ENCODE peak calls at places on chromosomes 4 and X, in four cellular contexts. Y is HepG2, Z is GM12878, S is H1. I is an unnamed sample.

GRCh38 chr4:36374836-36375511 is 93.6 kb downstream of the DTHD1 start:
- DNase-seq in Y (no peak), Z (no peak), S (no peak), I (no peak)

GRCh38 chrX:9670136-9670905 is 95.3 kb downstream of the GPR143 start:
- DNase-seq in Y (no peak), Z (no peak), S (no peak), I (peak)

GRCh38 chr4:118034061-118034785 is at the start of gene NDST3:
- DNase-seq in Y (peak), Z (no peak), S (peak), I (no peak)

GRCh38 chrX:65643786-65644111 is 23.7 kb upstream of the MSN start:
- DNase-seq in Y (no peak), Z (no peak), S (no peak), I (no peak)

GRCh38 chrX:110569506-110569905 is 210.9 kb downstream of the RTL9 start:
- DNase-seq in Y (no peak), Z (no peak), S (no peak), I (no peak)

GRCh38 chr4:104493071-104493831 is 1.4 kb downstream of the CXXC4 start:
- DNase-seq in Y (no peak), Z (no peak), S (no peak), I (no peak)

GRCh38 chr4:110532901-110533589 is 57.1 kb downstream of the ENPEP start:
- DNase-seq in Y (no peak), Z (no peak), S (no peak), I (no peak)

GRCh38 chr4:6160536-6160935 is 39.8 kb downstream of the JAKMIP1 start:
- DNase-seq in Y (no peak), Z (no peak), S (no peak), I (no peak)

GRCh38 chr4:48290146-48290772 is 20.6 kb upstream of the TEC start:
- DNase-seq in Y (peak), Z (no peak), S (peak), I (peak)

GRCh38 chr4:7124643-7125442 is 57.0 kb upstream of the GRPEL1 start:
- DNase-seq in Y (peak), Z (no peak), S (no peak), I (no peak)

GRCh38 chr4:8891646-8892555 is 20.3 kb upstream of the HMX1 start:
- DNase-seq in Y (no peak), Z (peak), S (peak), I (no peak)

GRCh38 chr4:76821661-76822060 is 76.3 kb downstream of the SOWAHB start:
- DNase-seq in Y (no peak), Z (no peak), S (no peak), I (no peak)

GRCh38 chr4:110211770-110212061 is 13.3 kb upstream of the ELOVL6 start:
- DNase-seq in Y (no peak), Z (no peak), S (no peak), I (no peak)

GRCh38 chr4:15011166-15011565 is 8.9 kb downstream of the CPEB2 start:
- DNase-seq in Y (no peak), Z (no peak), S (no peak), I (no peak)

GRCh38 chrX:74510401-74510800 is 89.1 kb downstream of the SLC16A2 start:
- DNase-seq in Y (no peak), Z (peak), S (no peak), I (no peak)

GRCh38 chr4:48058620-48059530 is 42.3 kb downstream of the NIPAL1 start:
- DNase-seq in Y (no peak), Z (no peak), S (no peak), I (no peak)

GRCh38 chr4:66688674-66689073 is 856.6 kb downstream of the CENPC start:
- DNase-seq in Y (no peak), Z (no peak), S (no peak), I (no peak)

GRCh38 chrX:151517421-151517820 is 46.1 kb upstream of the PASD1 start:
- DNase-seq in Y (no peak), Z (no peak), S (no peak), I (no peak)

GRCh38 chrX:19673334-19674040 is 158.2 kb upstream of the MAP3K15 start:
- DNase-seq in Y (peak), Z (no peak), S (no peak), I (no peak)

GRCh38 chrX:101231080-101231479 is 11.5 kb downstream of the DRP2 start:
- DNase-seq in Y (no peak), Z (no peak), S (no peak), I (no peak)

GRCh38 chrX:19882066-19882775 is 5.2 kb downstream of the SH3KBP1 start:
- DNase-seq in Y (no peak), Z (no peak), S (no peak), I (no peak)

GRCh38 chr4:92304636-92305035 is 870 bp downstream of the GRID2 start:
- DNase-seq in Y (no peak), Z (no peak), S (peak), I (no peak)

GRCh38 chr4:124203613-124204284 is 508.8 kb downstream of the ANKRD50 start:
- DNase-seq in Y (no peak), Z (no peak), S (no peak), I (no peak)
- TF ChIP-seq EP300 in Y (no peak), Z (no peak), S (no peak), I (no peak)

GRCh38 chr4:180925800-180926199 is 1317.4 kb upstream of the TENM3 start:
- DNase-seq in Y (no peak), Z (no peak), S (no peak), I (no peak)
- TF ChIP-seq KDM1A in Y (no peak), Z (no peak), S (no peak), I (no peak)

DNA sequence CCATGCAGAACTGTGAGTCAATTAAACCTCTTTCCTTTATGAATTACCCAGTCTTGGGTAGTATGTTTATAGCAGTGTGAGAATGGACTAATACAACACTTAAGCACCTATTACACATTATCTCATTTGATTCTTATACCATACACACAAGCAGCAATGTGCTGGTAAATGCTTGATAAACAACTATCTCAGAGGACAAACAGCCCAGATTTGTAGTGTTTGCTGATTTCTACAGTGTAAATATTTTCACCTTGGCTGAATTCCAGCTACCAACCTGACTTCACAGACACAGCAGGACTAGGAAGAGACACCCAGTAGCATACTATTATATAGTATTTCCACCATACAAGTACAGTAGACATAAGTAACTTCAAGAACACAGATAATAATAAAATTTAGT is 406.5 kb upstream of the CNKSR2 start:
- DNase-seq in Y (peak), Z (no peak), S (no peak), I (no peak)
- TF ChIP-seq SRF in Y (no peak), Z (no peak), S (no peak), I (no peak)

GRCh38 chr4:158826882-158827281 is 58.1 kb downstream of the FNIP2 start:
- DNase-seq in Y (peak), Z (no peak), S (no peak), I (no peak)
- TF ChIP-seq EP300 in Y (no peak), Z (no peak), S (no peak), I (no peak)

GRCh38 chr4:21593268-21594002 is 355.1 kb downstream of the KCNIP4 start:
- DNase-seq in Y (no peak), Z (no peak), S (no peak), I (no peak)
- TF ChIP-seq KDM1A in Y (no peak), Z (no peak), S (no peak), I (no peak)

DNA sequence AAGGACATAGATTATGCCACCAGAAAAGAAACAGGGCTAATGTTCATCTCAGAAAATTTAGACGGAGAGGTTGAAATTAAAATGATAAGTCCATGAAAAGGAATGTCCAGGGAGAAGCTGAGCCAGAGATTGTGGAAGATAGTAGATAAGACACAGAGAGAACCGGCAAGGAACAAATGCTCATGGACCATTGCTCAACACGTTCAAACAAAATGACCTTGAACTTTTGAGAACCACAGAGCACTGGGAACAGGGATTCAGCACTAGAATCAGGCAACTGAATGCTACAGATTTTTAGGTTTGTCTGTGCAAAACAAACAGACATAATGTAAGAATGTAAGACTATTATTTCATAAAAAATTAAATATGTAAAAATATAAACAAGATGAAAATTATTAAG is 206.3 kb downstream of the PDGFC start:
- DNase-seq in Y (peak), Z (no peak), S (no peak), I (no peak)
- TF ChIP-seq SRF in Y (no peak), Z (no peak), S (no peak), I (no peak)

DNA sequence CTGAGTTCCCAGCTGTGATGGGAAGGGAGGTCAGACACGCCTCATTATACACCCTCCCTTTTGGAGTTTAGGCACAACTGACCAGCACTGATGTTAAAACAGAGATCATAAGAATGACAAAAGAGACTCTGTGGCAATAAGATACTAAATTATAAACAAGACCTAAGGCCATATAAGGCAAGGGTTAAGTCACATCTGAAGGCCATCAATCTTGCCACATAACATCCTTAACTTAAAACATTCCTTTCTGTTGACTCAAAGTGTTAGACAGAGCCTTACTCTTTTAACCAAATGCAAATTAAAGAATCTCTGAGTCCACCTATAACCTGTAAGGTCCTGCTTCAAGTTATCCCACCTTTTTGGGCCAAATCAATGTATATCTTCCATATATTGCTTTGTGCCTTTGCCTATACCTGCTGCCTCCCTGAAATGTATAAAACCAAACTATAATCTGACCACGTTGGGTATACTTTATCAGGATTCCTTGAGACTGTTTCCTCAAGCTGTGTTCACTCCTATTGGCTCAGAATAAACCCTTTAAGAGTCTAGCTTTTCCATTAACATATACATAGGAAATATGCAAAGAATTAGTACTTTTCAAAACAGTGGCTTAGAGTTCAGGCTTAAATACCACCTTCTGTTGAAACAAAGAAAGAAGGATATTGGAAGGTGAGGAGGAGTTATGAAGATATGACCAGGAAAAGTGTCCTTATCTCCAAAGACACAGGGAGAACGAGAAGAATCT is 214.4 kb upstream of the PPP1R2C start:
- DNase-seq in Y (no peak), Z (no peak), S (no peak), I (no peak)
- TF ChIP-seq EP300 in Y (no peak), Z (no peak), S (no peak), I (no peak)

GRCh38 chrX:69412661-69413060 is 91.5 kb upstream of the NALF2 start:
- DNase-seq in Y (no peak), Z (no peak), S (no peak), I (no peak)
- TF ChIP-seq KDM1A in Y (no peak), Z (no peak), S (no peak), I (no peak)

GRCh38 chr4:2831611-2832308 is 11.9 kb upstream of the ADD1 start:
- DNase-seq in Y (no peak), Z (no peak), S (no peak), I (no peak)

GRCh38 chr4:2833671-2834000 is 10.0 kb upstream of the ADD1 start:
- DNase-seq in Y (no peak), Z (no peak), S (no peak), I (no peak)

GRCh38 chr4:2830632-2831610 is 12.7 kb upstream of the ADD1 start:
- DNase-seq in Y (no peak), Z (no peak), S (no peak), I (no peak)

GRCh38 chr4:2832981-2833670 is 10.5 kb upstream of the ADD1 start:
- DNase-seq in Y (no peak), Z (no peak), S (no peak), I (no peak)

GRCh38 chr4:2832309-2832980 is 11.2 kb upstream of the ADD1 start:
- DNase-seq in Y (no peak), Z (no peak), S (no peak), I (no peak)
- TF ChIP-seq SRF in Y (no peak), Z (no peak), S (no peak), I (no peak)